ENCODE peak calls at places on chromosomes 1 and 21, in six cellular contexts. P is endothelial cell, I is psoas muscle, O is T-cell, F is HL-60, B is T-helper 2 cell. X is an unnamed sample.

GRCh38 chr1:216193839-216194443 is 229.3 kb downstream of the USH2A start:
- DNase-seq in I (no peak), F (no peak), B (no peak), O (no peak), P (no peak), X (no peak)

GRCh38 chr1:169510060-169510459 is 24.3 kb upstream of the SLC19A2 start:
- DNase-seq in P (no peak), O (no peak), I (no peak), B (no peak), F (no peak), X (no peak)

GRCh38 chr1:48744032-48744431 is 32.7 kb downstream of the BEND5 start:
- DNase-seq in B (no peak), I (no peak), P (no peak), F (no peak), O (no peak), X (no peak)

GRCh38 chr1:15212216-15212988 is 34.6 kb upstream of the FHAD1 start:
- DNase-seq in P (no peak), F (no peak), I (no peak), O (no peak), B (no peak), X (no peak)

GRCh38 chr1:29236993-29237905 is 927 bp downstream of the PTPRU start:
- DNase-seq in P (peak), O (no peak), B (no peak), I (peak), F (peak), X (peak)

GRCh38 chr1:232937741-232938375 is 12.6 kb upstream of the NTPCR start:
- DNase-seq in P (no peak), B (no peak), I (no peak), O (no peak), F (peak), X (no peak)

GRCh38 chr1:75764057-75764655 is 21.9 kb upstream of the RABGGTB start:
- DNase-seq in F (no peak), O (no peak), I (no peak), P (no peak), B (no peak), X (no peak)

GRCh38 chr1:156691665-156692408 is 13.5 kb downstream of the CRABP2 start:
- DNase-seq in O (no peak), I (no peak), P (peak), B (no peak), F (peak), X (no peak)

GRCh38 chr1:75953461-75953860 is 21.3 kb upstream of the ASB17 start:
- DNase-seq in P (no peak), I (no peak), F (no peak), O (no peak), B (no peak), X (no peak)

GRCh38 chr1:47587891-47588582 is 150.2 kb downstream of the FOXD2 start:
- DNase-seq in P (peak), I (no peak), F (no peak), B (no peak), O (no peak), X (peak)

GRCh38 chr1:212746546-212746945 is 45.0 kb downstream of the NSL1 start:
- DNase-seq in B (no peak), I (no peak), P (no peak), F (no peak), O (no peak), X (no peak)

GRCh38 chr1:47838562-47839459 is 158.4 kb downstream of the TRABD2B start:
- DNase-seq in I (no peak), P (no peak), B (no peak), F (no peak), O (no peak), X (no peak)

GRCh38 chr1:93770640-93771039 is 89.0 kb upstream of the BCAR3 start:
- DNase-seq in I (no peak), F (no peak), B (no peak), O (no peak), P (no peak), X (no peak)

GRCh38 chr1:224042557-224043118 is 71.3 kb upstream of the FBXO28 start:
- DNase-seq in B (no peak), I (no peak), P (no peak), O (no peak), F (no peak), X (no peak)

GRCh38 chr1:220271706-220272046 is 577 bp downstream of the RAB3GAP2 start:
- DNase-seq in P (peak), I (no peak), O (no peak), B (no peak), F (peak), X (peak)

GRCh38 chr1:31617917-31618746 is 643 bp downstream of the HCRTR1 start:
- DNase-seq in F (peak), I (peak), O (peak), B (no peak), P (peak), X (peak)

GRCh38 chr1:161987303-161987702 is 36.4 kb downstream of the OLFML2B start:
- DNase-seq in B (no peak), P (no peak), O (no peak), I (no peak), F (no peak), X (no peak)

GRCh38 chr1:41622859-41623732 is 138.6 kb upstream of the EDN2 start:
- DNase-seq in P (no peak), O (no peak), B (no peak), I (no peak), F (no peak), X (no peak)

GRCh38 chr1:242544071-242544470 is 19.6 kb upstream of the PLD5 start:
- DNase-seq in F (no peak), B (no peak), I (no peak), O (no peak), P (no peak), X (no peak)

GRCh38 chr21:45571641-45572040 is 29.4 kb upstream of the SLC19A1 start:
- DNase-seq in F (no peak), P (no peak), I (no peak), B (no peak), O (no peak), X (no peak)

GRCh38 chr1:27508139-27508665 is 18.2 kb upstream of the WASF2 start:
- DNase-seq in I (no peak), P (no peak), O (no peak), B (no peak), F (no peak), X (no peak)

GRCh38 chr1:204323887-204324286 is 35.8 kb downstream of the PLEKHA6 start:
- DNase-seq in F (no peak), B (no peak), O (no peak), I (no peak), P (no peak), X (no peak)

GRCh38 chr21:15240846-15241245 is 176.0 kb upstream of the NRIP1 start:
- DNase-seq in F (no peak), P (no peak), O (no peak), B (no peak), I (no peak), X (no peak)

GRCh38 chr21:32279377-32279680 is 480 bp upstream of the MIS18A start:
- DNase-seq in O (no peak), I (no peak), F (no peak), P (no peak), B (no peak), X (no peak)

GRCh38 chr1:184838374-184838995 is 83.8 kb upstream of the EDEM3 start:
- DNase-seq in I (peak), B (no peak), O (no peak), P (no peak), F (peak), X (peak)

GRCh38 chr1:12616709-12617373 is 1.2 kb downstream of the DHRS3 start:
- DNase-seq in B (no peak), I (peak), O (no peak), F (no peak), P (peak), X (peak)

GRCh38 chr1:77316006-77316405 is 34.2 kb downstream of the AK5 start:
- DNase-seq in P (no peak), O (no peak), I (no peak), F (no peak), B (no peak), X (no peak)

GRCh38 chr1:203518541-203518940 is 24.6 kb downstream of the OPTC start:
- DNase-seq in I (no peak), B (no peak), F (no peak), O (no peak), P (no peak), X (no peak)

GRCh38 chr1:21100496-21100895 is 76.2 kb downstream of the EIF4G3 start:
- DNase-seq in B (no peak), O (no peak), I (peak), P (peak), F (peak), X (no peak)

GRCh38 chr1:243261389-243261788 is 5.5 kb downstream of the SDCCAG8 start:
- DNase-seq in P (no peak), O (no peak), B (no peak), F (no peak), I (no peak), X (no peak)

GRCh38 chr1:216310776-216311175 is 112.5 kb downstream of the USH2A start:
- DNase-seq in P (peak), O (no peak), F (no peak), I (no peak), B (no peak), X (no peak)

GRCh38 chr1:194495434-194495833 is 1309.0 kb upstream of the B3GALT2 start:
- DNase-seq in O (no peak), P (no peak), I (no peak), B (no peak), F (no peak), X (no peak)

GRCh38 chr1:155079487-155080249 is 1.0 kb downstream of the EFNA3 start:
- DNase-seq in P (no peak), B (no peak), O (no peak), F (no peak), I (no peak), X (peak)

GRCh38 chr21:45869121-45870007 is 112.2 kb upstream of the COL6A1 start:
- DNase-seq in O (no peak), F (no peak), B (no peak), I (no peak), P (no peak), X (no peak)

GRCh38 chr1:87869563-87869962 is 540.9 kb downstream of the LMO4 start:
- DNase-seq in O (no peak), P (no peak), F (peak), I (no peak), B (no peak), X (no peak)

GRCh38 chr21:42162831-42163510 is 56.0 kb upstream of the ABCG1 start:
- DNase-seq in O (no peak), I (no peak), F (no peak), P (no peak), B (no peak), X (no peak)

X was measured in heart right ventricle.